ENCODE peak calls at places on chromosomes 5 and 9, in four cellular contexts. Z is lung; I is mucosa of descending colon; J is CD4-positive, alpha-beta memory T cell. C is an unnamed sample. For H3K9me3 and H3K4me1, the result is how much of the 10 kb centered on the place peaks cover.

GRCh38 chr5:151496041-151496484 is 48.7 kb downstream of the SLC36A1 start:
- DNase-seq in I (no peak), J (no peak), Z (no peak), C (no peak)

GRCh38 chr5:85441853-85442252 is 1057.2 kb upstream of the EDIL3 start:
- DNase-seq in Z (no peak), I (no peak), J (no peak), C (no peak)

GRCh38 chr9:23638837-23639426 is 187.1 kb downstream of the ELAVL2 start:
- DNase-seq in Z (no peak), J (no peak), I (no peak), C (no peak)

GRCh38 chr9:4855861-4856260 is 63.1 kb downstream of the RCL1 start:
- DNase-seq in J (no peak), Z (no peak), I (peak), C (no peak)

GRCh38 chr9:94801242-94801641 is 74.7 kb downstream of the AOPEP start:
- DNase-seq in Z (no peak), J (no peak), I (no peak), C (no peak)

GRCh38 chr9:79799691-79800345 is 228.1 kb downstream of the TLE4 start:
- DNase-seq in Z (peak), J (no peak), I (no peak), C (no peak)

GRCh38 chr5:140126315-140127012 is 727 bp downstream of the IGIP start:
- DNase-seq in Z (no peak), J (no peak), I (no peak), C (peak)

GRCh38 chr9:120434532-120434931 is 145.4 kb downstream of the CDK5RAP2 start:
- DNase-seq in Z (no peak), J (no peak), I (peak), C (no peak)

GRCh38 chr5:158435161-158435616 is 576.2 kb upstream of the CLINT1 start:
- DNase-seq in Z (no peak), I (no peak), J (peak), C (no peak)

GRCh38 chr9:3161912-3162311 is 318.0 kb upstream of the PUM3 start:
- DNase-seq in Z (no peak), I (no peak), J (no peak), C (no peak)

GRCh38 chr9:91273853-91274552 is 87.7 kb downstream of the AUH start:
- DNase-seq in J (no peak), Z (no peak), I (no peak), C (peak)

GRCh38 chr5:159210306-159210722 is 961 bp upstream of the RNF145 start:
- DNase-seq in Z (no peak), I (peak), J (no peak), C (peak)

GRCh38 chr5:59285300-59286017 is 608.1 kb downstream of the PDE4D start:
- DNase-seq in J (no peak), I (no peak), Z (no peak), C (no peak)

GRCh38 chr9:101727621-101728524 is 10.6 kb downstream of the GRIN3A start:
- DNase-seq in I (peak), Z (no peak), J (no peak), C (peak)

GRCh38 chr5:148976569-148977321 is 86.1 kb downstream of the SH3TC2 start:
- DNase-seq in I (no peak), J (no peak), Z (no peak), C (no peak)

GRCh38 chr5:122377023-122377422 is 65.0 kb downstream of the SNCAIP start:
- DNase-seq in I (no peak), Z (no peak), J (no peak), C (no peak)

GRCh38 chr5:81950996-81951395 is 20.8 kb upstream of the ATG10 start:
- DNase-seq in I (no peak), Z (no peak), J (no peak), C (no peak)

GRCh38 chr5:10745133-10745532 is 15.9 kb downstream of the DAP start:
- DNase-seq in Z (no peak), I (peak), J (no peak), C (no peak)

GRCh38 chr5:99955962-99956361 is 579.2 kb upstream of the FAM174A start:
- DNase-seq in I (no peak), Z (no peak), J (no peak), C (no peak)

GRCh38 chr9:127738666-127739065 is 3.6 kb upstream of the TOR2A start:
- DNase-seq in I (no peak), J (no peak), Z (no peak), C (no peak)

GRCh38 chr9:100521282-100521681 is 48.3 kb downstream of the TMEFF1 start:
- DNase-seq in Z (no peak), J (no peak), I (no peak), C (no peak)

GRCh38 chr5:124581866-124582650 is 164.4 kb downstream of the ZNF608 start:
- DNase-seq in I (no peak), J (no peak), Z (no peak), C (no peak)

GRCh38 chr9:78131969-78132687 is 100.5 kb upstream of the GNAQ start:
- DNase-seq in J (no peak), I (no peak), Z (no peak), C (no peak)

GRCh38 chr5:133581918-133582317 is 30.4 kb downstream of the FSTL4 start:
- DNase-seq in J (no peak), Z (no peak), I (no peak), C (no peak)

GRCh38 chr9:29211681-29212589 is 1638.7 kb upstream of the C9orf72 start:
- DNase-seq in Z (peak), I (peak), J (peak), C (peak)

GRCh38 chr5:11047625-11048024 is 286.6 kb upstream of the DAP start:
- DNase-seq in I (no peak), J (no peak), Z (no peak), C (no peak)

GRCh38 chr5:131209506-131210191 is 38.9 kb downstream of the LYRM7 start:
- DNase-seq in J (peak), Z (no peak), I (peak), C (no peak)

GRCh38 chr5:138230981-138231589 is 18.0 kb upstream of the CDC23 start:
- DNase-seq in J (no peak), I (no peak), Z (no peak), C (peak)

GRCh38 chr5:59698774-59699173 is 194.8 kb downstream of the PDE4D start:
- DNase-seq in J (no peak), I (no peak), Z (peak), C (peak)

GRCh38 chr5:82669720-82670119 is 391.6 kb upstream of the RPS23 start:
- DNase-seq in Z (no peak), J (no peak), I (no peak), C (no peak)

GRCh38 chr5:176737001-176737745 is 73.2 kb upstream of the UNC5A start:
- DNase-seq in Z (no peak), J (no peak), I (no peak), C (no peak)

GRCh38 chr5:78387468-78388153 is 27.2 kb downstream of the SCAMP1 start:
- DNase-seq in I (no peak), J (no peak), Z (no peak), C (no peak)

GRCh38 chr5:30994926-30995325 is 198.6 kb upstream of the CDH6 start:
- DNase-seq in Z (no peak), I (no peak), J (no peak), C (no peak)

GRCh38 chr5:105501315-105501714 is 1938.7 kb upstream of the NUDT12 start:
- DNase-seq in Z (no peak), I (no peak), J (no peak), C (no peak)

GRCh38 chr9:134792627-134793026 is 88.0 kb upstream of the FCN2 start:
- DNase-seq in Z (no peak), I (no peak), J (no peak), C (no peak)
- H3K9me3 ChIP-seq in Z (under half), I (under half), J (under half), C (under half)

DNA sequence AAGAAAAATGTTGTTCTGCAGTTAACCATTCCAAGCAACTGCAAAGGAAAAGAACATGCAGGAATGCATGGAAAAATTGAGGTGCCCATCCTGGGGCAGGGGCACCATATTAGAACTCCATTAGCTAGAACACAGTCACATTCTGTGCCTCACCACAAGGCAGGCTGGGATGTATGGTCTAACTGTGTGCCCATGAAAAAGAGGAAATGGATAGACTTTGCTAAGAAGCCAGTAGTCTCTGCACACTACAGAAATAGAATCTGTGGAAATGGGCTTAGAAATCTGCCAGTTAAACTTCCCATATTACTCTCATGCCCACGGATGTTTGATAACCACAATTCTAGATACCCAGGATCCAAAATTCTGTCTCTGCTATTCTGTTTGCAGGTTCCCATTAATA is 423.8 kb upstream of the SMARCA2 start:
- DNase-seq in I (no peak), J (no peak), Z (no peak), C (no peak)
- H3K4me1 ChIP-seq in I (under half), J (under half), Z (under half), C (under half)

DNA sequence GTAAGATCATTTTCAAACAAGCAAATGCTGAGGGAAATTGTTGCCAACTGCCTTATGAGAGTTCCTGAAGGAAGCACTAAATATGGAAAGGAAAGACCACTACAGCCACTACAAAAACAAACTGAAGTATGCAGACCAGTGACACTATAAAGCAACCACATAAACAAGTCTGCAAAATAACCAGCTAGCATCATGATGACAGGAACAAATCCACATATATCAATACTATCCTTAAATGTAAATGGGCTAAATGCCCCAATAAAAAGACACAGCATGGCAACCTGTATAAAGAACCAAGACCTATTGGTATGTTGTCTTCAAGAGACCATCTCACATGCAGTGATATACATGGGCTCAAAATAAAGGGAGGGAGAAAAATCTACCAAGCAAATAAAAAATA is 113.2 kb downstream of the DTWD2 start:
- DNase-seq in I (no peak), J (no peak), Z (no peak), C (no peak)
- H3K9me3 ChIP-seq in I (under half), J (under half), Z (under half), C (under half)

GRCh38 chr9:2024888-2025781 is 10.0 kb downstream of the SMARCA2 start:
- DNase-seq in I (no peak), Z (no peak), J (no peak), C (peak)
- H3K4me1 ChIP-seq in I (under half), Z (under half), J (half or more), C (under half)

GRCh38 chr5:178794433-178794832 is 64.0 kb upstream of the ZNF354A start:
- DNase-seq in Z (no peak), J (no peak), I (no peak), C (no peak)

GRCh38 chr5:178793156-178793555 is 62.7 kb upstream of the ZNF354A start:
- DNase-seq in Z (no peak), J (no peak), I (peak), C (peak)

GRCh38 chr5:178791976-178792375 is 61.5 kb upstream of the ZNF354A start:
- DNase-seq in I (no peak), J (no peak), Z (no peak), C (no peak)

GRCh38 chr5:178796165-178796945 is 63.4 kb upstream of the ZNF354B start:
- DNase-seq in J (no peak), I (no peak), Z (no peak), C (no peak)

GRCh38 chr5:178793696-178794095 is 63.2 kb upstream of the ZNF354A start:
- DNase-seq in J (no peak), I (no peak), Z (no peak), C (no peak)
- H3K9me3 ChIP-seq in J (under half), I (under half), Z (under half), C (under half)

C was measured in small intestine.